ENCODE peak calls at places on chromosomes 12 and 14, in ten cellular contexts. U, B, E, A, O, N, G, J, D and Z are unnamed samples.

GRCh38 chr12:71197460-71197859 is 39.7 kb upstream of the TSPAN8 start:
- DNase-seq in U (no peak), B (no peak), E (no peak), A (no peak), O (no peak), N (no peak), G (no peak), J (no peak), D (no peak), Z (no peak)

GRCh38 chr14:80787876-80788275 is 153.7 kb downstream of the CEP128 start:
- DNase-seq in U (no peak), B (no peak), E (no peak), A (no peak), O (no peak), N (no peak), G (no peak), J (no peak), D (no peak), Z (no peak)

GRCh38 chr12:52604859-52605258 is 3.6 kb upstream of the KRT72 start:
- DNase-seq in U (no peak), B (no peak), E (no peak), A (no peak), O (no peak), N (no peak), G (no peak), J (no peak), D (no peak), Z (no peak)

GRCh38 chr12:643478-644292 is 19.6 kb downstream of the NINJ2 start:
- DNase-seq in U (peak), B (peak), E (no peak), A (peak), O (peak), N (no peak), G (no peak), J (peak), D (peak), Z (no peak)

GRCh38 chr12:115267891-115268290 is 583.9 kb upstream of the TBX3 start:
- DNase-seq in U (no peak), B (no peak), E (no peak), A (no peak), O (no peak), N (no peak), G (no peak), J (no peak), D (no peak), Z (no peak)

GRCh38 chr14:29030121-29030520 is 263.5 kb downstream of the FOXG1 start:
- DNase-seq in U (no peak), B (no peak), E (no peak), A (no peak), O (no peak), N (no peak), G (no peak), J (no peak), D (no peak), Z (no peak)

GRCh38 chr12:52529417-52529816 is 9.2 kb upstream of the KRT5 start:
- DNase-seq in U (no peak), B (no peak), E (no peak), A (no peak), O (peak), N (no peak), G (no peak), J (no peak), D (no peak), Z (no peak)

GRCh38 chr14:80996049-80996901 is 40.9 kb downstream of the TSHR start:
- DNase-seq in U (no peak), B (peak), E (no peak), A (peak), O (no peak), N (peak), G (peak), J (peak), D (peak), Z (peak)

GRCh38 chr12:31737763-31738162 is 8.9 kb upstream of the AMN1 start:
- DNase-seq in U (no peak), B (no peak), E (no peak), A (no peak), O (no peak), N (no peak), G (no peak), J (no peak), D (no peak), Z (no peak)

DNA sequence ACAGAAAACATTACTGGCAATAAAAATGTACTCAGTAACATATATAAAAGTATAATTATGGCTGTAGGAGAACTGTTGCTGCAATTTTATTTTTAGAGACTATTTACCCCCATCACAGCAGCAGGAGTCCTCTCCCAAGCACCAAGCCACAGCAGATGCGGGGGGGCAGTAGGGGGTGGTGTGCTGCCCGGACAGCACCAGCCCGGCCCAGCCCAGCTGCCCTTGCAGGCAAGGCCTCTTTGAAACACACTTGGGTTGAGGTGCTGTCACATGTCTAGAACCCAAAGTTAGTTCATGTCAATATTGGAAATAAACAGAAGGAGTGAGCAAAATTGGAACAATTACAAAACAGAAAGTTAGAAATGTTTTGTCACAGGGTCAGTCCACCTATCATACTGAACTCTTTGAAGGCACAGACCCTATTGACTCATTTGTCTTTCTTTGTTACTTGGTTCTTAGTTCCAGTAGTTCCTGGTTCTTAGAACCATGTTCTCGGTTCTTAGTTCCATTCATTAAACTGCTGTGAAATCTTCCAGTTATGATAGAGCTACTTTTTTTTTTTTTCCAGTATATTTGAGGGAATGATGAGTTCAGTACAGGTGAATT is 22.7 kb downstream of the CCNK start:
- DNase-seq in U (no peak), B (no peak), E (no peak), A (no peak), O (peak), N (no peak), G (no peak), J (no peak), D (no peak), Z (no peak)
- H3K4me3 ChIP-seq in U (no peak), B (no peak), E (no peak), A (no peak), O (no peak), N (no peak), G (no peak), J (no peak), D (no peak), Z (no peak)

GRCh38 chr12:9378430-9378835 is 170.2 kb upstream of the PZP start:
- DNase-seq in U (no peak), B (no peak), E (no peak), A (no peak), O (no peak), N (no peak), G (no peak), J (no peak), D (no peak), Z (peak)
- TF ChIP-seq CTCF in U (peak), B (peak), E (peak), A (no peak), O (no peak), N (peak), G (peak), J (no peak), D (no peak), Z (peak)

GRCh38 chr12:129245769-129246168 is 392.5 kb downstream of the GLT1D1 start:
- DNase-seq in U (no peak), B (no peak), E (no peak), A (no peak), O (no peak), N (no peak), G (no peak), J (no peak), D (no peak), Z (no peak)

GRCh38 chr12:129241852-129242251 is 388.6 kb downstream of the GLT1D1 start:
- DNase-seq in U (no peak), B (no peak), E (no peak), A (no peak), O (no peak), N (no peak), G (no peak), J (no peak), D (no peak), Z (no peak)

GRCh38 chr12:129246630-129247029 is 393.4 kb downstream of the GLT1D1 start:
- DNase-seq in U (no peak), B (no peak), E (no peak), A (no peak), O (no peak), N (no peak), G (no peak), J (no peak), D (no peak), Z (no peak)
- H3K4me3 ChIP-seq in U (no peak), B (no peak), E (no peak), A (no peak), O (no peak), N (no peak), G (no peak), J (no peak), D (no peak), Z (no peak)

GRCh38 chr12:44206045-44206444 is 370.2 kb downstream of the TMEM117 start:
- DNase-seq in U (no peak), B (no peak), E (no peak), A (no peak), O (no peak), N (no peak), G (no peak), J (no peak), D (no peak), Z (no peak)
- TF ChIP-seq CTCF in U (no peak), B (no peak), E (no peak), A (no peak), O (no peak), N (no peak), G (no peak), J (no peak), D (no peak), Z (no peak)

DNA sequence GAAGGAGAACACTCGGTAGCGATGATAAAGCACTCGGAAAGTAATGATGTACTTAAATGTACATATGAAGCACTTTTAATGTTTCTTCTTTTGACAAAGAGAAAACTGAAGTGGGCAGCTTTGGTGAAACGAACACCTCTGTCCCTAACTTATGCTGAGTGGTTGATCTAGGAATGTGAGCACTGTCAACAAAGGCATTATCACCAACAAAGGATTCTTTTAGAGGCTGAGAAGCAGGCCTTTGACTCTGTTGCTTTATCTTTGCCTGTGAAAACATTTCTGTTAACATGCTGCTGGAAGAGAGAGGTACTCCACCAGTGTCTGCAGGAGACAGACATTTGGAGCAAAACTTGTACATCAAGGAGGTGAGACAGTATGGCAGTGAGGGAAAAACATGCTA is 103.2 kb upstream of the VRK1 start:
- DNase-seq in U (no peak), B (no peak), E (no peak), A (no peak), O (no peak), N (no peak), G (no peak), J (no peak), D (no peak), Z (no peak)
- H3K4me3 ChIP-seq in U (no peak), B (no peak), E (no peak), A (no peak), O (no peak), N (no peak), G (no peak), J (no peak), D (no peak), Z (no peak)

GRCh38 chr12:105378821-105379400 is 48.4 kb downstream of the C12orf75 start:
- DNase-seq in U (no peak), B (no peak), E (no peak), A (no peak), O (no peak), N (no peak), G (no peak), J (peak), D (no peak), Z (peak)
- TF ChIP-seq CTCF in U (no peak), B (no peak), E (peak), A (no peak), O (no peak), N (peak), G (peak), J (peak), D (no peak), Z (peak)